ENCODE peak calls at places on chromosomes 6 and 20, in four cellular contexts. C is dorsolateral prefrontal cortex, B is upper lobe of left lung, J is heart left ventricle. O is an unnamed sample.

GRCh38 chr6:27178001-27178730 is 69.3 kb upstream of the PRSS16 start:
- DNase-seq in C (peak), B (no peak), J (peak), O (no peak)

GRCh38 chr20:41139227-41140093 is 2.1 kb downstream of the PLCG1 start:
- DNase-seq in J (no peak), B (no peak), C (no peak), O (no peak)

GRCh38 chr6:165001502-165002157 is 307.8 kb downstream of the C6orf118 start:
- DNase-seq in C (no peak), J (no peak), B (peak), O (no peak)

GRCh38 chr6:47242483-47243386 is 67.0 kb downstream of the TNFRSF21 start:
- DNase-seq in C (peak), B (peak), J (peak), O (no peak)

GRCh38 chr20:45997187-45997586 is 11.5 kb upstream of the MMP9 start:
- DNase-seq in B (no peak), J (no peak), C (no peak), O (no peak)

GRCh38 chr20:46060301-46060881 is 29.4 kb downstream of the NCOA5 start:
- DNase-seq in C (no peak), B (no peak), J (no peak), O (no peak)

GRCh38 chr6:113277111-113277510 is 580.0 kb upstream of the MARCKS start:
- DNase-seq in C (no peak), B (no peak), J (no peak), O (no peak)

GRCh38 chr20:19143890-19144289 is 68.6 kb upstream of the SLC24A3 start:
- DNase-seq in J (no peak), B (no peak), C (no peak), O (no peak)

GRCh38 chr6:80282913-80283554 is 176.6 kb downstream of the BCKDHB start:
- DNase-seq in C (no peak), B (no peak), J (no peak), O (no peak)

GRCh38 chr6:77015350-77015749 is 447.9 kb downstream of the HTR1B start:
- DNase-seq in C (no peak), B (no peak), J (no peak), O (no peak)

GRCh38 chr6:126919947-126920346 is 198.5 kb upstream of the RSPO3 start:
- DNase-seq in C (no peak), B (no peak), J (no peak), O (no peak)

GRCh38 chr6:13924146-13924948 is 405 bp upstream of the RNF182 start:
- DNase-seq in J (peak), C (no peak), B (peak), O (peak)

GRCh38 chr6:79307321-79308036 is 73.0 kb upstream of the HMGN3 start:
- DNase-seq in C (no peak), J (no peak), B (no peak), O (no peak)

GRCh38 chr6:20230720-20231119 is 18.5 kb upstream of the MBOAT1 start:
- DNase-seq in C (no peak), B (no peak), J (no peak), O (no peak)

GRCh38 chr6:77457720-77458349 is 5.5 kb downstream of the HTR1B start:
- DNase-seq in B (no peak), C (peak), J (peak), O (peak)

GRCh38 chr20:1345030-1345755 is 16.3 kb upstream of the SDCBP2 start:
- DNase-seq in C (no peak), B (no peak), J (no peak), O (no peak)

GRCh38 chr6:6907286-6907685 is 200.5 kb upstream of the RREB1 start:
- DNase-seq in B (no peak), C (no peak), J (no peak), O (no peak)

GRCh38 chr6:88865275-88865674 is 98.1 kb downstream of the RNGTT start:
- DNase-seq in B (no peak), C (no peak), J (no peak), O (no peak)

GRCh38 chr6:42001506-42001905 is 48.8 kb upstream of the TAF8 start:
- DNase-seq in B (no peak), J (no peak), C (no peak), O (no peak)

GRCh38 chr6:133890941-133891813 is 2.3 kb downstream of the TCF21 start:
- DNase-seq in C (no peak), J (no peak), B (peak), O (no peak)

GRCh38 chr6:97445406-97445805 is 162.4 kb upstream of the MMS22L start:
- DNase-seq in J (no peak), C (no peak), B (no peak), O (no peak)

DNA sequence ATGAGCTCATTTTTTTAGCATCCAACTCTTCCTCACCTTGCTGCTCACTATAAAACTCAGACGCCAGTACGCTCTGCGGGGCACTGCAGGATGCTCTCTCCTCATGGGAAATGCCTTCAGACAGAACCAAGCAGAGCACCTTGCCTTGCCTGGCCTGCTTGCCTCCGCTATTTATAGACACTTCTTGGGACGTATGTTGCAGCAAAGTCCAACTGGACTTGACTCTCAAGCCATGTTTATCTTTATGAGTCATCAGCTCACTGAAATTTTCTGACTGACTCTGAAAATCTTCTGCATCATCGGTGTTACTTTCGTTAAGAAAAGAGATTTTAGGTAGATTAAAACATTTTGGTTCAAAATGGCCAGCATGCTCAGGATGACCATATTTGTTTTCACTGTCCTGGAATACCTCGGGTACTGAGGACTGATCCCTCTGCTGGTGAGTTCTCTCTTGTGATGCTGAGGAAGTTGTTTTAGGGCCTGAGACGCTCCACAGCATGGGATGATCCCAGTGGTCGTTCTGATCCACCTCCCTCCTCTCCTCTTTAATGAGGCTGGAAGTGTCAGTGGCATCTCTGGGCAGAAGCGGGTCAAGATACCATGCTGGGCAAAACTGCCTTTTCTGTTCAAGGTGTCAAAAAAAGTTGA is 204.5 kb downstream of the KIF16B start:
- DNase-seq in C (no peak), B (no peak), J (no peak), O (no peak)
- TF ChIP-seq CTCF in C (no peak), B (no peak), J (no peak), O (no peak)

GRCh38 chr20:21027569-21027968 is 78.6 kb downstream of the LINC00237 start:
- DNase-seq in J (no peak), B (no peak), C (no peak), O (no peak)
- TF ChIP-seq CTCF in J (no peak), B (no peak), C (peak), O (peak)

GRCh38 chr6:142155895-142156757 is 9.1 kb downstream of the VTA1 start:
- DNase-seq in C (no peak), J (no peak), B (no peak), O (no peak)
- TF ChIP-seq CTCF in C (peak), J (peak), B (peak), O (peak)

DNA sequence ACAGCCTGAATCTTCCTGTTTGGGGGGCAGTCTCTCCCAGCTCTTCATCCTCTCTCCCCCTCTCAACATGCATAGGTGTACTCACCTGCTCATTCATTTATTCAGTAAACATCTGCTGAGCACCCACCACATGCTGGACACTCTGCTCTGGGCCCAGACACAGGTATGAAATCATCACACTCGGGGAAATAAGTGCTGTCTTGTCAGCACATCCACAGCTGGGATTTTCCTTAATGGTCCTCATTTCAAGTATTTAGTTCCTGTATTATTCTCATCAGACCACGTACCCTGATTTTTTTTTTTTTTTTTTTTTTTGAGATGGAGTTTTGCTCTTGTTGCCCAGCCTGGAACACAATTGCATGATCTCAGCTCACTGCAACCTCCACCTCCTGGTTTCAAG is 19.3 kb downstream of the RAB5IF start:
- DNase-seq in J (no peak), B (no peak), C (no peak), O (no peak)
- TF ChIP-seq CTCF in J (no peak), B (no peak), C (no peak), O (no peak)

GRCh38 chr6:161353208-161353613 is 79.3 kb upstream of the AGPAT4 start:
- DNase-seq in J (no peak), C (no peak), B (no peak), O (no peak)
- TF ChIP-seq CTCF in J (peak), C (peak), B (peak), O (peak)

DNA sequence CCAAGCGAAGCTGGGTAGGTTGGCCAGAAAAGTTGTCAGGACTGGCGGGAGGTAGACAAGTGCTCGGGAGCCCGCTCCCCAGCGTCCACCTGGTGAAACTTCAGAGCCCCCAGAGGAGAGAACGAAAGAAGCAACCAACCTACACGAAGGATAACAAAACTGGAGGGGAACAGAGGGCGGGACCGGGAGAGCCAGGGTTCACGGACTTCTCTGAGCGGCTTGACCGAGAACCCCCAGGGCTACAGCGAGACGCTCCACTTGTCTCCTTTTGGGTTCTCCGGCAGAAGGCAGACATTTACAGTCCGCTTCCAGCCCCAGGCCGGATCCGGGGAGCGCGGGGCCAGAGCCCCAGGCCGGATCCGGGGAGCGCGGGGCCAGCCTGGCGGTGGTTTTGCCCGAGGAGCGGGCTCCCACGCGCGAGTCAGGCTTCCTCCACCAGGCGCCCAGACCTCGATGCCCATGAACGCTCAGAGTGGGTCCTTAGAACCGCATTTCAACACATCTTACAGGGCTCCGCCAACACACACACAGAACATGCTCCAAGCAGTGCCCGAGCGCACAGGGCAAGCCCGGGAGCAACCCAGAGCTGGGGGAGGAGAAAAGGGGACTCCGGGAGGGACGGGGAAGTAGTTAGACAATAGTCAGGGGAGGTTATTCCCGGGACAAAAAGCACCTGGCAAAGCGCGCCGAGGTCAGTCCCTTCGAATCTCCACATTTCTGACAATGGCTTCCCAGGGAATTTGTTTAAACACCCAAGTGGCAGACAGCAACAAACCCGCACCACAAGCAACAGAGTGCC is 1.1 kb downstream of the PTPRK start:
- DNase-seq in C (peak), B (peak), J (peak), O (peak)
- TF ChIP-seq CTCF in C (no peak), B (peak), J (peak), O (peak)

DNA sequence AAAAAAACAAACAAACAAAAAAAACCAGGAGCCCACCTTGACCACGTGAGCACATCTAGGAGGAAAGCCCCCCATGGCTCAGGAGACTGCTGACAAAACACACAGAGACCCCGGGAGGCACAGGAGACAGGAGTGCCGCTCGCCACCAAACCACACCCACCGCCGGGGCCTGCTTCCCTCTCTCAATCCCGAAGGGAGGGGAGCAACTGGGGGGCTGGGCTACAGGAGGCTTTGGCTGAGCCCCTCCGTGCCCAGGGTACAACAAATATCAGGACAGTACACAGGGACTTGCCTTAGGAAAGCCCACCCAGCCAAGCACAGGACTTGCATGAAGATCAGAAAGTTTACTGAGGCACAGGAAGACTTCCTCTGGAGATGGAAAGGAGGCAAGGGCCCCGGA is 102.5 kb downstream of the TAF4 start:
- DNase-seq in B (no peak), C (peak), J (no peak), O (peak)
- TF ChIP-seq CTCF in B (no peak), C (no peak), J (no peak), O (no peak)